ENCODE peak calls at places on chromosomes 5 and 9, in nine cellular contexts. M is tibial artery, A is GM12865, F is GM20000, C is GM13977, T is prostate gland, Q is AG04450, I is HCT116, R is Peyer's patch. N is an unnamed sample.
A peak's percentile ranks its signal among the peaks of the same experiment; 100 is the strongest.

GRCh38 chr5:125266106-125266505 is 519.7 kb upstream of the ZNF608 start:
- DNase-seq in C (no peak), F (no peak), I (no peak), Q (no peak), R (no peak), M (no peak), T (no peak), A (no peak), N (no peak)

GRCh38 chr9:120733190-120733589 is 18.9 kb upstream of the MEGF9 start:
- DNase-seq in R (no peak), T (no peak), Q (peak; percentile 39), I (no peak), F (no peak), C (no peak), A (no peak), M (peak; percentile 93), N (no peak)

GRCh38 chr5:176359658-176360057 is 1.9 kb downstream of the KIAA1191 start:
- DNase-seq in I (no peak), Q (no peak), F (no peak), T (no peak), A (no peak), C (no peak), R (no peak), M (peak; percentile 3), N (no peak)

GRCh38 chr9:114386886-114387677 is 700 bp downstream of the AKNA start:
- DNase-seq in I (no peak), Q (no peak), R (peak; percentile 82), C (no peak), F (no peak), A (peak; percentile 35), M (peak; percentile 86), T (no peak), N (no peak)

GRCh38 chr9:20972684-20973083 is 58.8 kb downstream of the HACD4 start:
- DNase-seq in Q (no peak), C (no peak), I (no peak), F (no peak), A (no peak), R (no peak), T (no peak), M (no peak), N (no peak)

GRCh38 chr9:5799314-5799713 is 33.6 kb downstream of the ERMP1 start:
- DNase-seq in A (no peak), T (peak; percentile 32), I (peak; percentile 16), F (peak; percentile 11), C (no peak), R (no peak), Q (peak; percentile 18), M (no peak), N (no peak)

GRCh38 chr5:116365006-116365496 is 209.6 kb downstream of the SEMA6A start:
- DNase-seq in F (peak; percentile 63), M (no peak), R (no peak), Q (no peak), I (no peak), T (no peak), A (peak; percentile 57), C (peak; percentile 64), N (no peak)

GRCh38 chr5:683619-684481 is 9.3 kb downstream of the TPPP start:
- DNase-seq in A (no peak), F (no peak), C (no peak), Q (no peak), M (no peak), R (peak; percentile 41), T (no peak), I (no peak), N (no peak)

GRCh38 chr5:68409259-68409658 is 193.7 kb downstream of the PIK3R1 start:
- DNase-seq in I (no peak), F (no peak), R (no peak), T (no peak), A (no peak), Q (peak; percentile 4), M (no peak), C (no peak), N (no peak)

GRCh38 chr5:15064396-15064795 is 192.8 kb upstream of the ANKH start:
- DNase-seq in Q (no peak), C (no peak), A (no peak), R (no peak), M (no peak), T (no peak), I (no peak), F (no peak), N (no peak)

GRCh38 chr5:79511945-79512493 is 1.9 kb downstream of the HOMER1 start:
- DNase-seq in M (no peak), Q (no peak), I (no peak), R (no peak), F (no peak), A (no peak), C (no peak), T (no peak), N (no peak)

GRCh38 chr5:89930591-89931383 is 478.8 kb downstream of the CETN3 start:
- DNase-seq in Q (peak; percentile 4), I (peak; percentile 45), M (no peak), F (peak; percentile 6), A (peak; percentile 65), C (peak; percentile 4), T (no peak), R (no peak), N (no peak)

GRCh38 chr5:66306105-66306843 is 162.2 kb downstream of the SREK1 start:
- DNase-seq in M (no peak), F (peak; percentile 68), A (peak; percentile 54), C (peak; percentile 69), T (peak; percentile 47), R (no peak), Q (peak; percentile 38), I (peak; percentile 63), N (no peak)

GRCh38 chr5:92850886-92851285 is 730.1 kb downstream of the NR2F1-AS1 start:
- DNase-seq in I (no peak), M (no peak), A (no peak), R (no peak), F (no peak), C (no peak), Q (no peak), T (no peak), N (no peak)

GRCh38 chr5:17012289-17012688 is 76.2 kb upstream of the MYO10 start:
- DNase-seq in A (no peak), I (no peak), M (no peak), F (no peak), Q (no peak), C (no peak), R (no peak), T (no peak), N (no peak)

GRCh38 chr9:88387733-88388202 is 476 bp upstream of the SPIN1 start:
- DNase-seq in Q (no peak), A (peak; percentile 17), F (no peak), I (peak; percentile 55), C (peak; percentile 26), R (peak; percentile 85), T (peak; percentile 31), M (peak; percentile 72), N (no peak)

GRCh38 chr9:28234899-28235277 is 661.6 kb upstream of the C9orf72 start:
- DNase-seq in I (no peak), F (no peak), Q (no peak), C (no peak), R (no peak), M (no peak), A (no peak), T (no peak), N (no peak)

GRCh38 chr9:80378669-80379293 is 807.0 kb downstream of the TLE4 start:
- DNase-seq in M (no peak), A (no peak), T (no peak), F (no peak), R (no peak), Q (no peak), C (no peak), I (no peak), N (no peak)

GRCh38 chr9:86239053-86239770 is 20.2 kb downstream of the C9orf153 start:
- DNase-seq in Q (no peak), T (no peak), I (no peak), A (no peak), R (no peak), C (no peak), F (no peak), M (no peak), N (no peak)
- TF ChIP-seq CTCF in Q (no peak), T (no peak), I (peak; percentile 13), A (no peak), R (no peak), C (no peak), F (no peak), M (no peak), N (no peak)

GRCh38 chr5:133918316-133918715 is 50.1 kb downstream of the C5orf15 start:
- DNase-seq in I (no peak), M (no peak), F (no peak), R (no peak), T (no peak), Q (no peak), C (no peak), A (no peak), N (no peak)

GRCh38 chr5:133921069-133921468 is 47.4 kb downstream of the C5orf15 start:
- DNase-seq in T (no peak), A (no peak), I (no peak), M (no peak), C (no peak), R (no peak), Q (no peak), F (no peak), N (no peak)

GRCh38 chr5:133916914-133917313 is 51.5 kb downstream of the C5orf15 start:
- DNase-seq in M (no peak), I (no peak), C (no peak), R (no peak), T (no peak), A (no peak), Q (no peak), F (no peak), N (no peak)

GRCh38 chr5:133918731-133919130 is 49.7 kb downstream of the C5orf15 start:
- DNase-seq in R (no peak), A (no peak), T (no peak), M (no peak), C (no peak), I (no peak), Q (no peak), F (no peak), N (no peak)

GRCh38 chr5:133919148-133920136 is 49.0 kb downstream of the C5orf15 start:
- DNase-seq in I (no peak), M (no peak), R (no peak), T (no peak), A (no peak), F (no peak), Q (no peak), C (no peak), N (no peak)
- TF ChIP-seq CTCF in I (peak; percentile 21), M (no peak), R (no peak), T (no peak), A (no peak), F (no peak), Q (peak; percentile 12), C (no peak), N (no peak)

GRCh38 chr9:104855837-104856236 is 72.1 kb downstream of the ABCA1 start:
- DNase-seq in A (no peak), F (no peak), Q (no peak), T (no peak), C (no peak), R (no peak), I (no peak), M (no peak), N (no peak)
- TF ChIP-seq CTCF in A (no peak), F (no peak), Q (no peak), T (no peak), C (no peak), R (no peak), I (no peak), M (no peak), N (no peak)

DNA sequence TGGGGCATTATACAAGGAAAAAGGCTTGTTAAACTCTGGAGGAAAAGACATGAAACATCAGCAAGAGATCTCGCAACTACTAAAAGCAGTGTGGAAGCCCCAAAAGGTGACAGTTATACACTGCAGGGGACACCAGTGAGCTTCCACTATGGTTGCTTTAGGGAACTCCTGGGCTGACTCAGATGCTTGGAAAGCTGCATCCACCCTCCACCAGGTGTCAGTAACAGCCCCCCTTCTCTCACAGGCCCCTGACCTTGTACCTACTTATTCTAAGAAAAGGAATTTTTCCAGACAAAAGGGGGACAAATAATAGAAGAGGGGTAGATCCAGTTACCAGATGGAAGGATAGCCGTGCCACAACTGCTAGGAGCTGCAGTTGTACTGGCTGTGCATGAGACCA is 154.4 kb upstream of the COX7C start:
- DNase-seq in M (no peak), T (no peak), C (no peak), A (no peak), R (no peak), F (no peak), Q (no peak), I (no peak), N (no peak)
- TF ChIP-seq CTCF in M (no peak), T (no peak), C (peak; percentile 16), A (no peak), R (no peak), F (no peak), Q (no peak), I (peak; percentile 27), N (no peak)